ENCODE peak calls at places on chromosome 16, in four cellular contexts. T, Y, D and Z are unnamed samples.

GRCh38 chr16:12425134-12425941 is 378.3 kb downstream of the CPPED1 start:
- DNase-seq in T (no peak), Y (peak; percentile 20), D (no peak), Z (no peak)

GRCh38 chr16:49703494-49703893 is 152.4 kb downstream of the ZNF423 start:
- DNase-seq in T (no peak), Y (no peak), D (no peak), Z (peak; percentile 24)

GRCh38 chr16:86519649-86520316 is 9.5 kb downstream of the FOXF1 start:
- DNase-seq in T (peak; percentile 83), Y (peak; percentile 88), D (no peak), Z (peak; percentile 78)

GRCh38 chr16:74825941-74826340 is 51.3 kb upstream of the FA2H start:
- DNase-seq in T (no peak), Y (no peak), D (no peak), Z (no peak)

GRCh38 chr16:89471225-89471624 is 19.1 kb downstream of the ANKRD11 start:
- DNase-seq in T (no peak), Y (no peak), D (no peak), Z (no peak)

GRCh38 chr16:78331749-78332148 is 232.3 kb downstream of the WWOX start:
- DNase-seq in T (peak; percentile 23), Y (no peak), D (no peak), Z (no peak)

GRCh38 chr16:50502616-50503000 is 45.6 kb upstream of the NKD1 start:
- DNase-seq in T (no peak), Y (no peak), D (no peak), Z (no peak)

GRCh38 chr16:82322177-82322576 is 152.2 kb upstream of the MPHOSPH6 start:
- DNase-seq in T (no peak), Y (no peak), D (no peak), Z (no peak)

GRCh38 chr16:3087836-3088235 is 11.3 kb downstream of the ZSCAN10 start:
- DNase-seq in T (no peak), Y (no peak), D (no peak), Z (peak; percentile 50)

GRCh38 chr16:1038932-1039331 is 33.6 kb upstream of the SSTR5 start:
- DNase-seq in T (no peak), Y (no peak), D (no peak), Z (no peak)

GRCh38 chr16:8751481-8752311 is 45.7 kb downstream of the TMEM186 start:
- DNase-seq in T (no peak), Y (no peak), D (no peak), Z (peak; percentile 72)

GRCh38 chr16:81548901-81549546 is 104.4 kb downstream of the CMIP start:
- DNase-seq in T (no peak), Y (no peak), D (no peak), Z (no peak)

GRCh38 chr16:46974352-46974751 is 878 bp upstream of the DNAJA2 start:
- DNase-seq in T (no peak), Y (peak; percentile 13), D (no peak), Z (no peak)

GRCh38 chr16:12609937-12610699 is 193.6 kb downstream of the CPPED1 start:
- DNase-seq in T (no peak), Y (no peak), D (no peak), Z (no peak)

GRCh38 chr16:89111263-89111662 is 17.6 kb downstream of the ACSF3 start:
- DNase-seq in T (no peak), Y (no peak), D (no peak), Z (no peak)

GRCh38 chr16:883340-883739 is 82.8 kb upstream of the GNG13 start:
- DNase-seq in T (no peak), Y (no peak), D (no peak), Z (no peak)

GRCh38 chr16:80594756-80595155 is 54.0 kb downstream of the DYNLRB2 start:
- DNase-seq in T (no peak), Y (no peak), D (no peak), Z (no peak)

GRCh38 chr16:77491091-77491490 is 56.3 kb upstream of the ADAMTS18 start:
- DNase-seq in T (no peak), Y (no peak), D (no peak), Z (no peak)

GRCh38 chr16:69820926-69821541 is 58.9 kb downstream of the WWP2 start:
- DNase-seq in T (no peak), Y (no peak), D (no peak), Z (no peak)
- H3K4me3 ChIP-seq in T (no peak overlapping the region), Y (no peak overlapping the region), D (peak overlapping the region; percentile 60), Z (no peak overlapping the region)

DNA sequence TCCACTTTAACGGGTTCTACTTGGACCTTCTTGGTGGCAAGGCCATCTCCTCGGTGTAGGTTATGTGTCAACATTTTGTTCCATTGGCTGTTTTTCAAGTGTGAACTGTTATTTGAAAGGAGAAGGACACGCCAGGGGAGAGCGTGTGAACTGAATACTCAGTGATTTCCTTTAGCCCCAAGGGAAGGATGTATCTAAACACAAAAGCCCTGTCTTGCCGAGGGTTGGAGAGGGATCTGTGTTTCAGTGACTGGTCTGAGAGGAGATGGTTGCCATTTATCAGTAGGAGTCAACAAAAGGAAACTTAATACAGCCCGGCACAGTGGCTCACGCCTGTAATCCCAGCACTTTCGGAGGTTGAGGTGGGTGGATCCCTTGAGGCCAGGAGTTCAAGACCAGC is 50.0 kb downstream of the USP10 start:
- DNase-seq in T (no peak), Y (no peak), D (no peak), Z (no peak)
- H3K4me1 ChIP-seq in T (no peaks in the 10 kb centered on the region), Y (no peaks in the 10 kb centered on the region), D (peaks cover 12% of the 10 kb centered on the region), Z (no peaks in the 10 kb centered on the region)

DNA sequence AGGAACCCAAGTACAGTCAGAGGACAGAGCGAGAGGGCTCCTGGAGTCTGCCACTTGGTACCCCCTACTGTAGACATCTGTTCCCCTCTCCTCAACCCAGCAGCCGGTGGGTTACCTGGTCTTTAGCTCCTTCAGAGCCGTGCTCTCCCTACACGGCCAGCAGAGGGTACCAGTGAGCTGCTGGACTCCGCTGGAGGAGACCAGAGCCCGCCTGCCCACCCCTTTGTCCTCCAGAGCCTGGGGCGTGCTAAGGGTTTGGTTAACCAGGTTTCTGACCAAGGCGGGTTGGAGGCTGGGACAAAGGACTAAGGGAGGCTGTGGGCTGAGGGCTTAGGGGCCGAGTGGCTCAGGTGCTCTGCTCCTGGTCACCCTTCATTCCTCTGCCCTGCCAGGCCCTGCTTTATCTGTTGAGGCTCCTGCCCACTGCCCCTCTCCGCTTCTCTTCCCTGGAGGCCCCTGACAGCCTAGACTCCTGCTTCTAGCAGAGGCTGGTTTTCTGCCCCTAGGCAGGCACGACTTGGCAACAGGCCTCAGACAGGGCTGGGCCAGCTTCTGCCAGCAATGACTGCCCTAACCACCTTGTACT is 2.7 kb upstream of the HSD11B2 start:
- DNase-seq in T (peak; percentile 88), Y (peak; percentile 92), D (no peak), Z (peak; percentile 93)
- H3K27me3 ChIP-seq in T (peaks cover 49% of the 10 kb centered on the region), Y (peaks cover 51% of the 10 kb centered on the region), D (no peaks in the 10 kb centered on the region), Z (no peaks in the 10 kb centered on the region)

GRCh38 chr16:30185683-30186421 is 2.5 kb downstream of the CORO1A start:
- DNase-seq in T (no peak), Y (no peak), D (no peak), Z (peak; percentile 51)

GRCh38 chr16:30184430-30185140 is 1.2 kb downstream of the CORO1A start:
- DNase-seq in T (no peak), Y (no peak), D (no peak), Z (peak; percentile 8)

GRCh38 chr16:30186444-30186781 is 3.0 kb downstream of the CORO1A start:
- DNase-seq in T (no peak), Y (no peak), D (no peak), Z (peak; percentile 2)

GRCh38 chr16:30183961-30184429 is 593 bp downstream of the CORO1A start:
- DNase-seq in T (no peak), Y (no peak), D (no peak), Z (peak; percentile 3)

DNA sequence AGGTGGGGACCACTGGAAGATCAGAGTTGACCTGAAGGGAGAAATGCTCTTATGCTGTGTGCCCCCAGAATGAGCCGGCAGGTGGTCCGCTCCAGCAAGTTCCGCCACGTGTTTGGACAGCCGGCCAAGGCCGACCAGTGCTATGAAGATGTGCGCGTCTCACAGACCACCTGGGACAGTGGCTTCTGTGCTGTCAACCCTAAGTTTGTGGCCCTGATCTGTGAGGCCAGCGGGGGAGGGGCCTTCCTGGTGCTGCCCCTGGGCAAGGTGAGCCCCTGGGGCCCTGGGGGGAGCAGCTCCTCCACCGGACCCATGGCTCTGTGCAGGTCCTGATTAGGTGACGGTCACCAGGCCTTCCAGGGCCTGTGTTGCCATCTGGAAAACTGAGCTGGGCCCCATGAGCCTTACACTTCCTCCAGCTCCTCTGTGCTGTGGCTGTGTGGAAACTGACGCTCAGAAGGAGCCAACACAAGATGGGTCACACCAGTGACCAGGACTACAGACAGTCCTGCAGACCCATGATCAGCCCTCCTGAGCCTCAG is 1.8 kb downstream of the CORO1A start:
- DNase-seq in T (no peak), Y (no peak), D (no peak), Z (no peak)
- H3K4me3 ChIP-seq in T (no peak overlapping the region), Y (no peak overlapping the region), D (peak overlapping the region; percentile 73), Z (no peak overlapping the region)

DNA sequence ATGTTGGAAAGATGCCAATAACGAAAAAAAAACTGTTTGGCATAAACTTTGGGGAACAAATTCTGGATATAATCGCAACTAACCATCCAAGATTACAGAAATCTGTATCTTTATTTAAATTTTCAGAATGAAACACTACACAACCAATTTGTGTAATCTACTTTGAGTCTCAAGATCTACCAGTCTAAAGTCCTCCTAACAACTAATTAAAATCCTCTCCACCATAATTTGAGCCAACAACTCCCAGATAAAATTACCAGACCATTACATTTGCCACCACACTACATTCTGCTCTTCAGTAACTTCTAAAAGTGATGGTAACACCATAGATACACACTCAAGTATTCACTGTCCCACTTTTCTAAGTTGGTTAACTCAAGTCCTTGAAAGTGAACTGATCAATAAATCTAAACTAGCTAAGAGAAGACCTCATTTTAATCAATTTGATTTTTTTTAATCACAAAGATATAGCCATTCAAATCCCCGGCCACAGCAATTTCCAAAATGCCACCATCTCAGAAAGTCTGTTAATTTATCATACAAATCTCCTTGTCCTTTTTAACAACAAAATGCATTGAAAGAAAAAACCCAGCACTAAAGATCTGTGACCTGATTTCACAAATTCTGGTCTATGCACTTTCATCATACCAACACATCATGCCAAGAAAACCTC is 1.9 kb downstream of the SIAH1 start:
- DNase-seq in T (no peak), Y (no peak), D (no peak), Z (peak; percentile 8)
- H3K4me1 ChIP-seq in T (peaks cover 22% of the 10 kb centered on the region), Y (peaks cover 32% of the 10 kb centered on the region), D (peaks cover 65% of the 10 kb centered on the region), Z (peaks cover 5% of the 10 kb centered on the region)

DNA sequence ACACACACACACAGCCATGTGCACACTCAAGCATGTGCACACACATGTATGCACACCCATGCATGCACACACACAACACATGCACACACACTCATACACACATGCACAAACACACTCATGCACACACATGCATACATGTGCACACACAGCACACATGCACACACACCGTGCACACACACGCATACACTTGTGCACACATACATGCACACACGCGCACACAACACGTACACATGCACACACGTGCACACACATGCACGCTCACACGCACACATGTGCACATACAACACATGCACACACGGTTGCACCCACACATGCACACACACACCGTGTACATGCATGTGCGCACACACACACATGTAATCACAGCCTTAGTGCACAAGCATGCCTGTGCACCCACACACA is 230.4 kb upstream of the GSE1 start:
- DNase-seq in T (no peak), Y (no peak), D (no peak), Z (no peak)
- H3K27me3 ChIP-seq in T (no peaks in the 10 kb centered on the region), Y (no peaks in the 10 kb centered on the region), D (no peaks in the 10 kb centered on the region), Z (no peaks in the 10 kb centered on the region)